ENCODE peak calls at places on chromosome 12, in nine cellular contexts. J, B, E, Q, Z, K, X, V and W are unnamed samples.

GRCh38 chr12:21183721-21184275 is 52.8 kb downstream of the SLCO1B1 start:
- DNase-seq in K (no peak), V (no peak), Z (no peak), J (no peak), E (no peak), B (no peak), X (no peak), Q (no peak), W (no peak)

GRCh38 chr12:119802472-119802871 is 74.6 kb downstream of the CIT start:
- DNase-seq in V (no peak), Q (no peak), E (peak), Z (no peak), J (peak), X (no peak), K (no peak), B (no peak), W (no peak)

GRCh38 chr12:105748806-105749600 is 389.8 kb downstream of the NUAK1 start:
- DNase-seq in J (no peak), X (peak), Z (no peak), B (no peak), K (no peak), E (peak), V (no peak), Q (no peak), W (no peak)

GRCh38 chr12:119115296-119115905 is 63.3 kb upstream of the HSPB8 start:
- DNase-seq in Q (peak), Z (no peak), E (peak), K (peak), V (peak), B (peak), X (peak), J (no peak), W (peak)

GRCh38 chr12:80041691-80042090 is 57.6 kb upstream of the OTOGL start:
- DNase-seq in B (no peak), K (no peak), J (no peak), E (peak), V (no peak), Z (no peak), Q (no peak), X (peak), W (no peak)

GRCh38 chr12:11941601-11942360 is 129.0 kb upstream of the BCL2L14 start:
- DNase-seq in B (no peak), J (no peak), E (peak), Q (no peak), V (no peak), X (peak), K (no peak), Z (peak), W (no peak)

GRCh38 chr12:54221402-54221984 is 32.7 kb upstream of the SMUG1 start:
- DNase-seq in J (no peak), K (no peak), E (no peak), Q (no peak), X (no peak), V (no peak), Z (no peak), B (no peak), W (no peak)

GRCh38 chr12:60209933-60210332 is 614.1 kb downstream of the SLC16A7 start:
- DNase-seq in B (no peak), J (no peak), K (no peak), E (no peak), X (no peak), Q (no peak), Z (no peak), V (no peak), W (no peak)

GRCh38 chr12:93502802-93503623 is 35.7 kb downstream of the MRPL42 start:
- DNase-seq in Q (peak), K (peak), J (no peak), Z (peak), B (peak), X (peak), E (peak), V (peak), W (peak)

GRCh38 chr12:80598004-80598606 is 109.3 kb upstream of the MYF6 start:
- DNase-seq in X (peak), B (peak), Q (peak), K (no peak), V (no peak), E (peak), Z (no peak), J (no peak), W (no peak)

GRCh38 chr12:65495233-65495632 is 216.8 kb downstream of the MSRB3 start:
- DNase-seq in V (no peak), Q (peak), J (no peak), B (no peak), K (no peak), Z (no peak), E (peak), X (peak), W (no peak)

GRCh38 chr12:805022-805632 is 52.7 kb downstream of the WNK1 start:
- DNase-seq in E (no peak), Q (no peak), Z (no peak), V (no peak), J (no peak), K (no peak), B (no peak), X (no peak), W (no peak)

GRCh38 chr12:98492580-98493140 is 22.7 kb upstream of the TMPO start:
- DNase-seq in Z (peak), V (no peak), X (no peak), K (no peak), J (no peak), Q (no peak), E (no peak), B (no peak), W (no peak)

GRCh38 chr12:64998327-64999156 is 122.6 kb downstream of the WIF1 start:
- DNase-seq in B (no peak), E (no peak), X (peak), Z (no peak), K (no peak), V (no peak), Q (peak), J (no peak), W (no peak)

GRCh38 chr12:31589896-31590729 is 823 bp downstream of the DENND5B start:
- DNase-seq in X (peak), V (peak), B (peak), Q (peak), Z (peak), J (peak), K (peak), E (peak), W (peak)

GRCh38 chr12:66107451-66107915 is 23.1 kb downstream of the LLPH start:
- DNase-seq in K (peak), E (peak), J (peak), B (peak), X (peak), V (peak), Q (peak), Z (peak), W (peak)

GRCh38 chr12:46407360-46407759 is 34.8 kb upstream of the SLC38A2 start:
- DNase-seq in J (no peak), X (no peak), V (no peak), E (no peak), B (no peak), Q (no peak), Z (no peak), K (no peak), W (no peak)

GRCh38 chr12:57842342-57843294 is 3.9 kb downstream of the CTDSP2 start:
- DNase-seq in B (peak), Q (no peak), Z (no peak), E (no peak), X (no peak), K (peak), V (no peak), J (no peak), W (no peak)

GRCh38 chr12:70006619-70006973 is 181.6 kb downstream of the MYRFL start:
- DNase-seq in J (no peak), Z (no peak), X (no peak), E (no peak), V (no peak), Q (no peak), K (no peak), B (no peak), W (no peak)
- TF ChIP-seq CTCF in J (no peak), Z (no peak), X (no peak), E (no peak), V (no peak), Q (no peak), K (no peak), B (no peak), W (no peak)

DNA sequence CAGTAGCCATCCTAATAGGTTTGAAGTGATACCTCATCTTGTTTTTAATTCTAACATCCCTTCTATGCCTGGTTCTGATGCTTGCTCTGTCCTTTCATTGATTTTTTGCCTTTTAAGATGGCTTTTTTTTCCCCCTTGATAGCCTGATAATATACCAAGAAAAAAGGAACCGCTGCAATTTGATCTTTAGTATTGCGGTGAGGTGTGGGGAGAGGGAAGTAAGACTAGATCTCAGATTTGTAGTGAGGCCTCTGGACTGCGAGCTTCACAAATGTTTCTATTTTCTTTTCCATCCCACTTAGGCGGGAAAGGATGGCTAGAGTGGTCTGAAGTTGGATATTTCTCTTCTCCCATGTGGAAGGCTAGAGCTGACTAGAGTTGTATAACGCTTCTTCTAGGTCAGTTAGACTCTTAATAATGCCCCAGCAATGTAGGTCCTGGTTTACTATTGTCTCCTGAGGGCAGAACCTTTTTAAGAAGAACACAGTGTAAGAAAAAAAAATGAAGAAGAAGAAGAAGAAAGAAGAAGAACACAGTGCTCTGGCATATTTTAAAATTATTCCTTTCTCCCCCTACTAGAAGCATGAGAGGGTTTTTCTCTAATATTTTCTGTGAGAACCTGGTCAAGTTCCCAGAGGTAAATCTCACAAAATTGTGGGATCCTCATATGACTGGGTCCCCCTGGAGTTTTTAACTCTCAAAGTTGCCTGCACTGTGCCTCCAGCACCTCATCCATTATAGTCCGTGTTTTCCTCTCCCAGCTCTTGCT is 11.9 kb upstream of the KLRB1 start:
- DNase-seq in K (no peak), B (no peak), J (no peak), X (no peak), V (no peak), Q (no peak), E (no peak), Z (no peak), W (no peak)
- TF ChIP-seq CTCF in K (no peak), B (no peak), J (no peak), X (no peak), V (no peak), Q (no peak), E (no peak), Z (no peak), W (no peak)

DNA sequence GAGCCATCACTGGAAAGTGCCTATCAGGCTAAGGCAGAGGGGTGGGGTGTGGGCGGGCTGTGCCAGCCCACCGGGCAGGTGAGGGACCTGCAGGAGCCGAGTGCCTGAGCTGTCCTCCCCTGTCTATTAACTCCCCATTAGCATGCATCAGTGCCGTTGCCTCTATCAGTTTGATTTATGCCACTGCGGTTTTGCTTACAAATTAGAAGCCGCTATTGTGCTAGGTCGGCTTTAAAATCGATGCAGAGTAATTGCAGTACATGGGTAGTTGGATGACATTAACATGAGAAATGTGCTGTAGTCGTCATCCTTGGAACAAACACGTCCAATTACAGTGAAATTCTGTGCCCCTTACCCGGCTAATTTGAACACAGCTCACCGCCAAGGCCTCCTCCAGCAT is 145.8 kb downstream of the TSPAN9 start:
- DNase-seq in X (no peak), Q (no peak), E (no peak), V (no peak), B (no peak), Z (no peak), K (no peak), J (no peak), W (no peak)
- TF ChIP-seq CTCF in X (no peak), Q (no peak), E (no peak), V (no peak), B (no peak), Z (no peak), K (no peak), J (no peak), W (no peak)

GRCh38 chr12:18552829-18553228 is 185.0 kb downstream of the PLCZ1 start:
- DNase-seq in X (peak), K (no peak), Q (no peak), J (no peak), E (no peak), V (no peak), Z (no peak), B (no peak), W (no peak)
- TF ChIP-seq CTCF in X (no peak), K (peak), Q (no peak), J (no peak), E (peak), V (peak), Z (no peak), B (no peak), W (peak)

GRCh38 chr12:112803620-112804279 is 12.2 kb downstream of the RPH3A start:
- DNase-seq in Z (no peak), V (no peak), Q (no peak), B (no peak), J (no peak), K (no peak), X (no peak), E (no peak), W (no peak)
- TF ChIP-seq CTCF in Z (no peak), V (no peak), Q (no peak), B (no peak), J (no peak), K (peak), X (no peak), E (no peak), W (no peak)

DNA sequence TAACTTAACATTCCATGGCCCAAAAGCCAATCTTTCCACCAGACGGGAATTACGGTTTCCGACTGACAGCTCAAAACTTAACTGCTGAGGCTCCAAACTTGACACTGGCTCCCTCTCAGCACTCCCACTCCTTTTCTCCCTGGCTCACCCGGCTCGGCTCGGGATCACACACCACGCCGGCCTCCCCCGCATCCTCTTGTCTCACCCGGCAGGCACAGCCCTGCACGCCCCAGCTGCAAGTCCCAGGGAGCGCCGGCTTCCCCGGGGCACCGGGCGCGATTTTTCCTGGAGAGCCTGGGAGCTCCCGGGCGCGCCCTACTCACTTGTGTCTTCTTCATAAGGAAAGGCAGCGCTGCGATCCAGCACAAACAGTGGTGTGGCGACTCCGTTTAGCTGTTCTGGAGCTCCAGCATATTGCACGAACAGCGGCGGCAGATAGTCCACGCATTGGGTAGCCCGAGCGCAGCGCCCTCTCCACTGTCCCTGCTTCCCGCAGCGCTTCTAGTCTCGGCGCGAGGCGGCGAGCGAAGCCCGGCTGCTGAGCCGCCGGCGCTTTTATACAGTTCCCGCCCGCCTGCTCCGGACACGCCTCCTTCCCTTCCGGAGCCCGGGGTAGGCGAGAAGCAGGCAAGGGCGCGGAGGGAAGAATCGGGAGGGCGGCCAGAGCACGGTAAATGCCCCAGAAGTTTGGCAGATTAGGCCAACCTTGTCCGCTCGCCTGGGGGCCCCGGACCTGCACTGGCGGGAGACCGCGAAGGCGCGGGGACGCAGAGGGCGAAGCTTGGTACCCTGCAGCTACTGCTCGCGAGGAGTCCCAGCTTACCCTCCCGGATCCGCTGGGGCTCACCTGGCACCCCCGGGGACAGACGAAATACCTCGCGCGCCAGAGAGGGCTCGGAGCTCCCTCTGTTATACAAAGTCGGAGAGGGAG is at the start of gene KITLG:
- DNase-seq in J (peak), X (peak), E (peak), B (peak), Q (peak), K (no peak), Z (peak), V (peak), W (peak)
- TF ChIP-seq CTCF in J (peak), X (peak), E (peak), B (no peak), Q (peak), K (no peak), Z (peak), V (no peak), W (peak)

GRCh38 chr12:6355491-6356373 is 13.9 kb upstream of the TNFRSF1A start:
- DNase-seq in E (no peak), Q (no peak), V (no peak), Z (no peak), J (no peak), K (no peak), X (no peak), B (peak), W (no peak)
- TF ChIP-seq CTCF in E (no peak), Q (peak), V (no peak), Z (no peak), J (no peak), K (peak), X (peak), B (no peak), W (peak)

DNA sequence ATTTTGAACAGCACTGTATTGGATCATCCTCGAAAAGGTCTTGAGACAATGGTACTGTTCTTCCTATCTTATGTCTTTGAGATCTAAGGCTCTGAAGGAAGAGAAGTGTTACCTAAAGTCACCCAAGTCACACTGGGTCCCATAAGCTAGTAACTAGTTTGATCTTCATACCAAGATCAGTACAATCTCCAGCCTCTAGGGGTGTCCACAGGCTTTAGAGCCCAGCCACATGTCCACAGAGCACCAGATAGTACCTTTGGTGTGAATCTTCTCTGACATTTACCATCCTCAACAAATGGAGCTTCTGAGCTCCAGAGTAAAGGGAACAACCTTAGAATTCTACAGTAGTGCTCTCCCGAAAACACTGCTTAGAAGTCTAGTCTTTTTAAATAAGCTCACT is 78.7 kb downstream of the KSR2 start:
- DNase-seq in Z (no peak), K (no peak), E (no peak), V (no peak), J (no peak), B (no peak), X (no peak), Q (no peak), W (no peak)
- TF ChIP-seq CTCF in Z (no peak), K (no peak), E (no peak), V (peak), J (no peak), B (no peak), X (no peak), Q (no peak), W (peak)

GRCh38 chr12:28569698-28570411 is 379.6 kb downstream of the CCDC91 start:
- DNase-seq in Z (no peak), X (peak), E (peak), V (no peak), B (no peak), K (no peak), Q (no peak), J (peak), W (no peak)

GRCh38 chr12:28568083-28568482 is 377.8 kb downstream of the CCDC91 start:
- DNase-seq in V (no peak), J (peak), K (no peak), Z (peak), Q (no peak), B (no peak), E (peak), X (peak), W (no peak)

GRCh38 chr12:28563286-28563685 is 373.0 kb downstream of the CCDC91 start:
- DNase-seq in V (no peak), B (no peak), J (no peak), Q (no peak), Z (no peak), K (no peak), E (no peak), X (no peak), W (no peak)

GRCh38 chr12:28563926-28564325 is 373.7 kb downstream of the CCDC91 start:
- DNase-seq in K (no peak), X (peak), B (no peak), E (peak), J (no peak), Z (no peak), Q (no peak), V (no peak), W (no peak)

DNA sequence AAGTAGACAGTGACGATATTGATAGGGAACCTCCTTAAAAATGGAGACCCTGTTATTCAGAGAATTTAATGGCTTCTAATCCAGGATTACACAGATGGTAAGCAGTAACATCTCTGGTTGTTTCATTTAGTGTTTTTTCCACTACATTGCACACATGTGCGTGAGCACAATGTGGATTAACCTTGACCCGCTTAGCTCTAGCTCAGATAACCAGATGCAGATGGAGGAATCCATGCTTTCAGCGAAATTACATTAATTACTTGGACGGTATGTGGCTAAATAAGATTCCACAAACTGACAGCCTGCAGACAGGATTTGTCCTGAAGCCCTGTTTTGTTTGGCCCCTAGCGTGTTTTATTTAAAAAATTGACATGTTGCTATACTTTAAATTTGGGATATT is 378.5 kb downstream of the CCDC91 start:
- DNase-seq in E (no peak), Q (no peak), B (no peak), V (no peak), Z (no peak), X (no peak), K (no peak), J (no peak), W (no peak)
- TF ChIP-seq CTCF in E (no peak), Q (no peak), B (no peak), V (no peak), Z (no peak), X (no peak), K (no peak), J (no peak), W (no peak)

DNA sequence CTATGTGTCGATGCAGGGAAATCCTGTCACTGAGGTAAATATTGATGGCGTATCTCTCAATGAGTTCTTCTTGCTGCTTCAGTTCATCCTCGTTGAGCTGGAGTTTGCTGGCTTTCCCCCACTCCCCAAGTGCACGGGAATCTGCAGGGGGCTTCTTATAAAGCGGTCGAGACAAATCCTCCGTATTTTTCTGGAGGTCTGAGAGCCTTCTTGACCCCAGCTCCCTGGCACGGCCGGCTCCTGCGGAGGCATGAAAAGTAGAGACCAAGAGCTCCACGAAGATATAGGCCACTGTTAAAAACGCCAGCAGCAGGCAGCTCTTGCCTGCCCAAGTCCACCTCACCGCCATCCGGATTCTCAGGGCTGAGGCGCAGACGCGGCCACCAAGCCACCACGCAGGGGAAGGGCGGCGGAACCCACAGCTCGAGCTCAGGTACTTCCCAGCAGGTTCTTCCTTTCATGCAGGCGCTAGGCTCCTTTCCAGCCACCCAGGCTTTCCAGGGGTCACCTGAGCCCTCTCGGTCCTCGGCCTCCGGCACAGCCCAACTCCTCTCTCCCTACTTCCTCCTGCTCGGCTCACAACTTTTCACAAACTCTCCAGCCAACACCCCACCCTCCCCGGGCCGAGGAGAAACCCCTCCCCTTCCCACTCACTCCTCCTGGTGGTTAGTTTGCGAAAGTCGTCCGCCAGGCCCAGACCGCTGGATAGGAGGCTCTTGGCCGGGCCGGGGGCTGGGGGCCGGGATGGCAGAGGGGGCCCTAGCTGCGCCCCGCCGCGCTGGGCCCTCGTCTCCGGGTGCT is at the start of gene GALNT4:
- DNase-seq in B (peak), Q (peak), E (peak), J (peak), X (peak), K (peak), V (peak), Z (peak), W (peak)
- TF ChIP-seq CTCF in B (peak), Q (peak), E (peak), J (peak), X (peak), K (peak), V (peak), Z (peak), W (peak)